ENCODE peak calls at places on chromosomes 13 and 19, in six cellular contexts. C is HCT116, J is transverse colon, G is GM12892, A is prostate gland, P is HL-60. Y is an unnamed sample.
A peak's percentile ranks its signal among the peaks of the same experiment; 100 is the strongest.

GRCh38 chr13:67100723-67101122 is 129.4 kb downstream of the PCDH9 start:
- DNase-seq in J (no peak), G (no peak), P (no peak), C (no peak), A (no peak), Y (no peak)

GRCh38 chr13:22198656-22199217 is 527.9 kb downstream of the FGF9 start:
- DNase-seq in G (no peak), J (no peak), A (no peak), P (no peak), C (no peak), Y (no peak)

GRCh38 chr13:109734002-109734785 is 52.2 kb downstream of the IRS2 start:
- DNase-seq in C (no peak), G (no peak), J (no peak), P (no peak), A (no peak), Y (no peak)

GRCh38 chr13:106183410-106184128 is 351.9 kb downstream of the EFNB2 start:
- DNase-seq in C (no peak), J (peak; percentile 75), G (no peak), A (no peak), P (no peak), Y (no peak)

GRCh38 chr13:73063166-73063565 is 4.4 kb downstream of the KLF5 start:
- DNase-seq in A (no peak), G (no peak), P (no peak), C (no peak), J (no peak), Y (no peak)

GRCh38 chr13:20173121-20173746 is 12.4 kb upstream of the GJA3 start:
- DNase-seq in C (no peak), G (no peak), J (no peak), A (no peak), P (no peak), Y (no peak)

GRCh38 chr19:39558623-39559117 is 18.7 kb upstream of the EID2 start:
- DNase-seq in A (no peak), P (no peak), C (no peak), J (no peak), G (no peak), Y (no peak)

GRCh38 chr19:47357788-47358680 is 8.9 kb downstream of the DHX34 start:
- DNase-seq in C (no peak), P (no peak), G (no peak), A (no peak), J (no peak), Y (no peak)

DNA sequence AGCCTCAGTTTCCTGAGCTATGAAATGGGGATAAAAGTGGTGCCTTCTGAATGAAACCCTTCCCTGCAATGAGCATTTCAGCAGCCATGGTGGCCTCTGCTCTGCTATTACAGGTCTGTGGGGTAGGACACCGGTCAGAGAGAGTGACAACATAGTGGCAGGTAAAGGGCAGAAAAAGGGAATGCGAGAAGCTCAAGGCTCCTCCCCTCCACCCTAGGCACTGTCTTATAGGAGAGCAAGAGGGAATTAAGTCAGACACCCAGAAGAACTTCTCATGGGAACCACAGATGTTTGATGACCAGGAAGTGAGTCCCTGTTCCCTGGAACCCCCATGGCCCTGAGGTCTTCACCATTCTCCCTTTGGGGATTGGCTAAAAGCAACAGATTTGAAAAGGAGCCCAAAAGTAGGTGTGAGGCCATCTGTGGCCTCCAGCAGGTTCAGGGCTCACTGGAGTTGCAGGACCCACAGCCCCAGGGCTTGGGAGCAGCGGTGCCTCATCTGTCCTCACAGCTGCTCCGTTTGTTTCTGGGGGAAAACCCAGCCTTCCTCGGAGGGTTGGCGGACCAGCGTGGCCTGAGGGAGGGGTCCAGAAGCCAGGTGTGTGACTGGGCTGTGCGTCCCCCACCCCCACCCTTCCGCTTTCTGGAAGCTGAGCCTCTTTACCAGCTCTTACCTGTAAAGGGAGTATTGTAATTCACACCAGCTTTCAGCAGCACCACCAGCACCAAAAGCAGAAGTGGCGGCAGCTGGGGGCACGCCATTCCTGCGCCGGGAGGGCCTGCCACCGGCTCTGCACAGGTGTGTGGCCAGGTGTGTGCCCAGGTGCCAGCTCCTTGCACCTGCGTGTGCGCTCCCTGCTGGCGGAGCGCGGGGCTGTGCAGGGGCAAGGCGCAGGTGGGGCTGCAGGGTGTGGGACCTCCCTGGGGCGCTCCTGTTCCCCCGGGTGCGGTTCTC is 19.4 kb downstream of the IQCN start:
- DNase-seq in C (no peak), A (no peak), P (no peak), G (no peak), J (peak; percentile 76), Y (peak; percentile 56)
- TF ChIP-seq POLR2AphosphoS5 in C (no peak), A (no peak), P (peak; percentile 90), G (no peak), J (peak; percentile 72), Y (no peak)

GRCh38 chr13:113493315-113493951 is 2.9 kb upstream of the DCUN1D2 start:
- DNase-seq in C (peak; percentile 85), J (no peak), P (peak; percentile 76), G (no peak), A (peak; percentile 55), Y (no peak)
- TF ChIP-seq POLR2AphosphoS5 in C (peak; percentile 64), J (peak; percentile 38), P (no peak), G (no peak), A (peak; percentile 95), Y (peak; percentile 60)

GRCh38 chr13:113232208-113233003 is 23.0 kb downstream of the CUL4A start:
- DNase-seq in J (no peak), C (no peak), A (no peak), P (no peak), G (no peak), Y (no peak)
- TF ChIP-seq POLR2AphosphoS5 in J (no peak), C (no peak), A (no peak), P (no peak), G (no peak), Y (no peak)

DNA sequence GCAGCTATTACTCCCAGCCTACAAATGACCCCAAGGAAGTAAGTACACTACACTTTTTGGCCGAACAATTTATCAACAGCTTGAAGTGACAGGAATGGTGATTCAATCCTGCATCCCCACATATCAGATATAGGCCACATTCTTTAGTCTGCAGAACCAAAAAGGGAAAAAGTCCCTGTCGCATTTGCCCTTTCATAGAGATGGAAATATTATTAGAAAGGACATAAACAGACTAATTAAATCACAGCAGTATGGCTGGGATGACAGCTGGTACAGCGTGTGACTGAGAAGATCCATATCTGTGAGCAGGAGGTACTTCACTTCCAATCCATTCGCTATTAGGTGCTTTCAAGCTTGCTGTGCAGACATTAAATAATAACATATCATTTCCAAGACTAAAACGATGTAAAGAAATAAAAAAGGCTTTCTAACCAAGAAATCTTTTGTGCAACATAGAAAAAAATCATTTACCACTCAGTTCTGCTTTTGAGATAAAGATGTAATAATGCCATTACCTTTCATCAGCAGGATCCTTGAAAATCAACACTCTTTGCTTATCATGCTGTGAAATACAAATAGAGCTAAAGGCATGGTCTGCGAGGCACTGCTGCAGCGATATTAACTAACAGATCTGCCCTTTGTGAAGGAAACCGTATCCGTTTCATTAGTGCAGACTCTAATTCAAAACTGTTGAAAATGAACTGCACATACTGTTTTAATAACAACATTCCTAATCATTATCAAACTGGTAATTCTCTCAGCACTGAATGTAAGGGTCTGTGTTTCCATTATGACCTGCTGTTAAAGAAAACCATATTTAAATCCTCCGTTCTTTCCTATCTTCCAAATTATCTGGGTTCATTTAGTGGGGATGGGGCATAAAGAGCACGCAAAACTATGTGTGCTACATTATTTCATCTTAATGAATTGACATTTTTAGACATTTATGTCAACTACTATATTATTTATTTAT is 245.6 kb downstream of the DACH1 start:
- DNase-seq in C (no peak), A (no peak), J (no peak), P (no peak), G (no peak), Y (no peak)
- TF ChIP-seq POLR2AphosphoS5 in C (no peak), A (no peak), J (no peak), P (no peak), G (no peak), Y (no peak)

GRCh38 chr13:56869671-56870070 is 271.0 kb upstream of the PRR20A start:
- DNase-seq in C (no peak), J (no peak), G (no peak), A (no peak), P (no peak), Y (no peak)

GRCh38 chr13:56861472-56861871 is 279.2 kb upstream of the PRR20A start:
- DNase-seq in J (no peak), A (no peak), C (no peak), G (no peak), P (no peak), Y (no peak)

GRCh38 chr13:56864451-56864850 is 276.3 kb upstream of the PRR20A start:
- DNase-seq in A (no peak), J (no peak), C (no peak), P (no peak), G (no peak), Y (no peak)
- TF ChIP-seq POLR2AphosphoS5 in A (no peak), J (no peak), C (no peak), P (no peak), G (no peak), Y (no peak)

DNA sequence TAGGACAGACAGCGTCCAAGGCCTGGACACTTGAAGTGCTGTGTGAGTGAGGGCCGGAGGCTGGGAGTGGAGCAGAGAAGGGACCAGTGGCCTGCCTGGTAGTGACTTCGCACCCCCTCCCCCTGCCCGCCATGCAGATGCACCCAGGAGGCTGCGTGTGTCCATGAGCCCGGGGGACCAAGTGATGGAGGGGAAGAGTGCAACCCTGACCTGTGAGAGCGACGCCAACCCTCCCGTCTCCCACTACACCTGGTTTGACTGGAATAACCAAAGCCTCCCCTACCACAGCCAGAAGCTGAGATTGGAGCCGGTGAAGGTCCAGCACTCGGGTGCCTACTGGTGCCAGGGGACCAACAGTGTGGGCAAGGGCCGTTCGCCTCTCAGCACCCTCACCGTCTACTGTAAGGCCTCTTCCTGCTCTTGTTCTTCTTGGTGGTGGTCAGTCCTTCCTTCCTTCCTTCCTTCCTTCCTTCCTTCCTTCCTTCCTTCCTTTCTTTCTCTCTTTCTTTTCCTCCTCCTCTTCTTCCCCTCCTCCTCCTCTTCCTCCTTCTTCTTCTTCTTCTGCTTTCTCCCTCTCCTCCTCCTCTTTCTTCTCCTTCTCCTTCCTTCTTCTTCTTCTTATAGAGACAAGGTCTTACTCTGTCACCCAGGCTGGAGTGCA is 6.0 kb upstream of the FFAR1 start:
- DNase-seq in J (no peak), G (no peak), P (no peak), A (no peak), C (no peak), Y (no peak)
- TF ChIP-seq POLR2AphosphoS5 in J (no peak), G (peak; percentile 16), P (no peak), A (no peak), C (no peak), Y (no peak)